ENCODE peak calls at places on chromosome 5, in seven cellular contexts. T, P, I, J, F, O and B are unnamed samples.

GRCh38 chr5:170087168-170087817 is 18.4 kb upstream of the FOXI1 start:
- DNase-seq in I (no peak), O (no peak), T (no peak), J (no peak), P (no peak), F (no peak), B (no peak)

GRCh38 chr5:43078956-43079355 is 38.8 kb upstream of the ANXA2R start:
- DNase-seq in I (no peak), J (no peak), O (no peak), T (peak), P (no peak), F (no peak), B (peak)

GRCh38 chr5:150167163-150167798 is 703 bp downstream of the CDX1 start:
- DNase-seq in T (no peak), P (no peak), J (no peak), O (no peak), F (no peak), I (no peak), B (no peak)

GRCh38 chr5:178297751-178298150 is 65.1 kb upstream of the PHYKPL start:
- DNase-seq in I (no peak), J (no peak), P (no peak), O (no peak), F (no peak), T (no peak), B (no peak)

GRCh38 chr5:74127377-74128338 is 501.7 kb downstream of the ARHGEF28 start:
- DNase-seq in T (peak), I (peak), P (no peak), J (peak), O (peak), F (no peak), B (peak)

GRCh38 chr5:337565-338130 is 16.1 kb downstream of the AHRR start:
- DNase-seq in J (peak), I (peak), O (peak), P (no peak), T (peak), F (no peak), B (peak)

GRCh38 chr5:73321757-73322452 is 126.7 kb downstream of the FOXD1 start:
- DNase-seq in T (peak), J (no peak), I (no peak), F (no peak), P (no peak), O (no peak), B (peak)

GRCh38 chr5:35736280-35736679 is 118.6 kb downstream of the SPEF2 start:
- DNase-seq in T (no peak), O (no peak), P (no peak), I (no peak), J (no peak), F (no peak), B (peak)

GRCh38 chr5:131281133-131281867 is 17.4 kb downstream of the CDC42SE2 start:
- DNase-seq in P (no peak), O (no peak), F (no peak), I (no peak), T (no peak), J (no peak), B (no peak)

GRCh38 chr5:72517961-72518690 is 10.9 kb upstream of the ZNF366 start:
- DNase-seq in J (no peak), O (no peak), I (no peak), T (no peak), P (no peak), F (no peak), B (no peak)

GRCh38 chr5:5658226-5658625 is 235.7 kb downstream of the ICE1 start:
- DNase-seq in T (peak), P (no peak), O (no peak), J (no peak), I (no peak), F (no peak), B (peak)